ENCODE peak calls at places on chromosome 11, in ten cellular contexts. Z is stimulated activated CD4-positive, alpha-beta T cell treated with anti-CD3 and anti-CD28 coated beads, Interleukin-2, amount 100 ng/mL, for 48 hours; O is activated naive CD4-positive, alpha-beta T cell; U is Peyer's patch; W is fibroblast of the conjunctiva; B is cardiac fibroblast; A is fibroblast of the aortic adventitia; T is CD4-positive, alpha-beta memory T cell; X is iris pigment epithelial cell; P is hypothalamus. V is an unnamed sample.

GRCh38 chr11:8766993-8767374 is 84.4 kb downstream of the RPL27A start:
- DNase-seq in Z (no peak), A (no peak), B (no peak), T (no peak), W (no peak), U (no peak), X (no peak), O (no peak), P (no peak), V (no peak)

GRCh38 chr11:64437426-64437825 is 78.5 kb downstream of the RPS6KA4 start:
- DNase-seq in T (no peak), U (no peak), Z (no peak), X (no peak), P (no peak), W (no peak), A (no peak), B (no peak), O (no peak), V (no peak)

GRCh38 chr11:7668911-7669310 is 4.4 kb downstream of the CYB5R2 start:
- DNase-seq in O (no peak), W (no peak), X (no peak), U (no peak), A (peak; percentile 27), Z (no peak), P (no peak), B (peak; percentile 82), T (no peak), V (peak; percentile 15)

GRCh38 chr11:120547871-120548681 is 36.5 kb downstream of the GRIK4 start:
- DNase-seq in X (peak; percentile 82), A (peak; percentile 90), T (no peak), P (peak; percentile 89), U (peak; percentile 39), O (no peak), W (peak; percentile 77), B (peak; percentile 89), Z (no peak), V (peak; percentile 96)

GRCh38 chr11:69862797-69863543 is 43.8 kb upstream of the FGF3 start:
- DNase-seq in W (no peak), T (no peak), X (no peak), O (no peak), Z (no peak), A (no peak), U (no peak), B (no peak), P (no peak), V (no peak)

GRCh38 chr11:78441956-78442355 is 24.3 kb upstream of the GAB2 start:
- DNase-seq in B (no peak), U (no peak), Z (no peak), X (no peak), A (no peak), O (no peak), T (no peak), P (no peak), W (no peak), V (no peak)

GRCh38 chr11:67352546-67353316 is 615 bp downstream of the POLD4 start:
- DNase-seq in A (no peak), T (no peak), Z (no peak), B (peak; percentile 41), W (no peak), X (no peak), P (no peak), O (peak; percentile 75), U (peak; percentile 69), V (no peak)

GRCh38 chr11:64400096-64400495 is 41.1 kb downstream of the RPS6KA4 start:
- DNase-seq in W (no peak), O (no peak), P (no peak), B (peak; percentile 49), Z (no peak), X (peak; percentile 37), T (no peak), U (no peak), A (peak; percentile 51), V (no peak)

GRCh38 chr11:24623121-24623520 is 126.3 kb downstream of the LUZP2 start:
- DNase-seq in W (no peak), T (no peak), O (no peak), A (peak; percentile 40), U (no peak), P (no peak), B (peak; percentile 24), Z (no peak), X (peak; percentile 66), V (no peak)

GRCh38 chr11:33027846-33028536 is 11.4 kb upstream of the TCP11L1 start:
- DNase-seq in W (no peak), B (no peak), T (no peak), A (peak; percentile 77), U (no peak), X (peak; percentile 60), P (no peak), Z (no peak), O (no peak), V (no peak)

GRCh38 chr11:83438438-83438837 is 152.3 kb upstream of the CCDC90B start:
- DNase-seq in B (no peak), A (no peak), T (no peak), X (no peak), P (no peak), U (no peak), O (no peak), W (no peak), Z (no peak), V (no peak)

GRCh38 chr11:122486793-122487495 is 168.6 kb upstream of the UBASH3B start:
- DNase-seq in O (no peak), X (no peak), W (no peak), Z (no peak), A (no peak), P (no peak), U (no peak), B (peak; percentile 17), T (no peak), V (no peak)

GRCh38 chr11:77981346-77981947 is 13.0 kb downstream of the INTS4 start:
- DNase-seq in U (no peak), Z (no peak), W (no peak), X (no peak), T (no peak), P (no peak), O (no peak), A (peak; percentile 4), B (no peak), V (no peak)

GRCh38 chr11:71431271-71431670 is 16.9 kb downstream of the DHCR7 start:
- DNase-seq in T (no peak), W (no peak), X (no peak), U (no peak), B (no peak), A (no peak), O (no peak), P (no peak), Z (no peak), V (no peak)

GRCh38 chr11:64285885-64286800 is 495 bp downstream of the GPR137 start:
- DNase-seq in A (no peak), B (no peak), X (no peak), U (no peak), T (no peak), O (no peak), W (no peak), Z (no peak), P (no peak), V (no peak)

GRCh38 chr11:79076526-79077115 is 364.2 kb downstream of the TENM4 start:
- DNase-seq in T (peak; percentile 6), P (no peak), W (no peak), O (no peak), Z (no peak), U (no peak), X (peak; percentile 54), B (peak; percentile 64), A (peak; percentile 48), V (no peak)

GRCh38 chr11:134513585-134514120 is 101.6 kb upstream of the B3GAT1 start:
- DNase-seq in B (no peak), T (no peak), W (no peak), Z (no peak), A (no peak), X (no peak), O (no peak), U (no peak), P (no peak), V (no peak)

V was measured in kidney glomerular epithelial cell.